ENCODE peak calls at places on chromosomes 6 and 20, in ten cellular contexts. D, X, P, G, M, S, R, Y, E and W are unnamed samples.

GRCh38 chr6:83702749-83703148 is 6.2 kb downstream of the SNAP91 start:
- DNase-seq in D (no peak), X (no peak), P (no peak), G (no peak), M (no peak), S (no peak), R (no peak), Y (no peak), E (no peak), W (no peak)

GRCh38 chr6:16375828-16376227 is 137.4 kb downstream of the GMPR start:
- DNase-seq in D (no peak), X (no peak), P (no peak), G (no peak), M (no peak), S (no peak), R (no peak), Y (no peak), E (no peak), W (no peak)

GRCh38 chr6:129641344-129641743 is 68.6 kb downstream of the ARHGAP18 start:
- DNase-seq in D (no peak), X (no peak), P (no peak), G (no peak), M (no peak), S (no peak), R (peak), Y (no peak), E (no peak), W (no peak)

GRCh38 chr6:126797981-126798380 is 320.5 kb upstream of the RSPO3 start:
- DNase-seq in D (no peak), X (no peak), P (no peak), G (no peak), M (no peak), S (no peak), R (no peak), Y (no peak), E (no peak), W (no peak)

GRCh38 chr6:166402582-166403277 is 20.0 kb upstream of the MPC1 start:
- DNase-seq in D (no peak), X (no peak), P (peak), G (no peak), M (no peak), S (no peak), R (peak), Y (no peak), E (no peak), W (no peak)

GRCh38 chr6:3848925-3849605 is at the start of gene FAM50B:
- DNase-seq in D (no peak), X (peak), P (peak), G (peak), M (peak), S (peak), R (peak), Y (peak), E (peak), W (peak)

GRCh38 chr20:610130-611046 is at the start of gene TCF15:
- DNase-seq in D (no peak), X (peak), P (peak), G (no peak), M (peak), S (no peak), R (no peak), Y (no peak), E (no peak), W (no peak)

GRCh38 chr20:45258669-45259068 is 4.3 kb upstream of the SLPI start:
- DNase-seq in D (no peak), X (no peak), P (no peak), G (no peak), M (no peak), S (no peak), R (no peak), Y (no peak), E (no peak), W (no peak)

GRCh38 chr20:44017905-44018683 is 103.4 kb downstream of the TOX2 start:
- DNase-seq in D (no peak), X (no peak), P (no peak), G (no peak), M (no peak), S (no peak), R (peak), Y (no peak), E (no peak), W (no peak)

GRCh38 chr6:150883521-150883920 is 18.0 kb downstream of the MTHFD1L start:
- DNase-seq in D (no peak), X (no peak), P (no peak), G (no peak), M (no peak), S (no peak), R (no peak), Y (no peak), E (no peak), W (no peak)

GRCh38 chr6:18166314-18167007 is 11.2 kb downstream of the KDM1B start:
- DNase-seq in D (no peak), X (no peak), P (no peak), G (no peak), M (no peak), S (no peak), R (peak), Y (no peak), E (no peak), W (no peak)

GRCh38 chr20:51411867-51412266 is 130.7 kb downstream of the NFATC2 start:
- DNase-seq in D (no peak), X (no peak), P (no peak), G (no peak), M (no peak), S (no peak), R (no peak), Y (no peak), E (no peak), W (no peak)

GRCh38 chr6:20921533-20921932 is 387.3 kb downstream of the CDKAL1 start:
- DNase-seq in D (no peak), X (no peak), P (no peak), G (no peak), M (no peak), S (no peak), R (no peak), Y (no peak), E (no peak), W (no peak)

GRCh38 chr6:36907781-36908180 is 22.0 kb downstream of the C6orf89 start:
- DNase-seq in D (no peak), X (no peak), P (no peak), G (no peak), M (no peak), S (peak), R (no peak), Y (no peak), E (no peak), W (no peak)

GRCh38 chr6:136517002-136517401 is 33.2 kb downstream of the MAP7 start:
- DNase-seq in D (no peak), X (no peak), P (no peak), G (no peak), M (no peak), S (no peak), R (no peak), Y (no peak), E (no peak), W (no peak)

GRCh38 chr6:87251225-87251624 is 71.2 kb upstream of the SMIM8 start:
- DNase-seq in D (no peak), X (no peak), P (no peak), G (no peak), M (no peak), S (no peak), R (no peak), Y (no peak), E (no peak), W (no peak)

GRCh38 chr6:26351544-26351953 is 13.4 kb upstream of the BTN3A2 start:
- DNase-seq in D (no peak), X (no peak), P (no peak), G (no peak), M (no peak), S (no peak), R (peak), Y (no peak), E (no peak), W (no peak)

GRCh38 chr6:127514396-127515227 is 4.5 kb downstream of the MTCL3 start:
- DNase-seq in D (no peak), X (no peak), P (peak), G (no peak), M (peak), S (peak), R (peak), Y (peak), E (peak), W (no peak)

GRCh38 chr6:109241199-109241598 is 141.1 kb downstream of the CD164 start:
- DNase-seq in D (peak), X (no peak), P (no peak), G (no peak), M (no peak), S (no peak), R (no peak), Y (no peak), E (no peak), W (no peak)

GRCh38 chr6:83057705-83058321 is 7.8 kb downstream of the UBE3D start:
- DNase-seq in D (peak), X (peak), P (peak), G (peak), M (no peak), S (peak), R (peak), Y (no peak), E (peak), W (no peak)

GRCh38 chr6:11814819-11815218 is 36.2 kb upstream of the ADTRP start:
- DNase-seq in D (no peak), X (no peak), P (no peak), G (no peak), M (no peak), S (no peak), R (no peak), Y (no peak), E (no peak), W (no peak)

GRCh38 chr6:34517461-34517868 is 38.7 kb downstream of the SPDEF start:
- DNase-seq in D (no peak), X (no peak), P (no peak), G (no peak), M (no peak), S (no peak), R (no peak), Y (no peak), E (no peak), W (no peak)

GRCh38 chr20:59752101-59752586 is 147.8 kb downstream of the PHACTR3 start:
- DNase-seq in D (no peak), X (peak), P (no peak), G (peak), M (no peak), S (peak), R (no peak), Y (no peak), E (no peak), W (no peak)

GRCh38 chr6:133568970-133569889 is 319.7 kb upstream of the TCF21 start:
- DNase-seq in D (peak), X (peak), P (peak), G (peak), M (peak), S (no peak), R (peak), Y (no peak), E (no peak), W (no peak)

GRCh38 chr20:35434085-35435005 is 3.7 kb downstream of the GDF5 start:
- DNase-seq in D (no peak), X (no peak), P (no peak), G (no peak), M (peak), S (no peak), R (no peak), Y (no peak), E (no peak), W (no peak)

GRCh38 chr20:21322921-21323321 is 19.8 kb downstream of the XRN2 start:
- DNase-seq in D (no peak), X (no peak), P (no peak), G (no peak), M (no peak), S (no peak), R (no peak), Y (no peak), E (no peak), W (no peak)